ENCODE peak calls at places on chromosome 16, in ten cellular contexts. V is tibial nerve, X is GM06990, C is aorta, U is AG09309, Z is astrocyte of the cerebellum, H is choroid plexus epithelial cell, I is testis, N is OCI-LY7, G is foreskin fibroblast. S is an unnamed sample.

GRCh38 chr16:79863128-79864031 is 262.8 kb upstream of the MAF start:
- DNase-seq in V (no peak), X (no peak), C (no peak), U (no peak), Z (no peak), H (no peak), I (no peak), N (no peak), G (no peak), S (no peak)

GRCh38 chr16:28167730-28168129 is 44.0 kb downstream of the XPO6 start:
- DNase-seq in V (no peak), X (no peak), C (no peak), U (no peak), Z (no peak), H (no peak), I (no peak), N (no peak), G (no peak), S (no peak)

GRCh38 chr16:75764154-75764768 is 38.0 kb upstream of the CPHXL start:
- DNase-seq in V (no peak), X (peak; percentile 18), C (no peak), U (peak; percentile 10), Z (peak; percentile 69), H (peak; percentile 81), I (peak; percentile 73), N (peak; percentile 88), G (peak; percentile 41), S (peak; percentile 70)

GRCh38 chr16:25966172-25967097 is 274.7 kb downstream of the HS3ST4 start:
- DNase-seq in V (no peak), X (no peak), C (no peak), U (no peak), Z (no peak), H (no peak), I (no peak), N (no peak), G (no peak), S (no peak)

GRCh38 chr16:10561001-10561400 is 19.4 kb downstream of the EMP2 start:
- DNase-seq in V (no peak), X (no peak), C (no peak), U (no peak), Z (no peak), H (no peak), I (no peak), N (no peak), G (no peak), S (no peak)

GRCh38 chr16:4892356-4893102 is 44.4 kb downstream of the PPL start:
- DNase-seq in V (no peak), X (no peak), C (no peak), U (no peak), Z (no peak), H (peak; percentile 60), I (peak; percentile 57), N (no peak), G (peak; percentile 66), S (peak; percentile 79)

GRCh38 chr16:16143038-16143763 is 80.1 kb downstream of the ABCC6 start:
- DNase-seq in V (no peak), X (no peak), C (no peak), U (no peak), Z (no peak), H (peak; percentile 21), I (no peak), N (peak; percentile 58), G (no peak), S (no peak)

GRCh38 chr16:2230376-2230775 is 5.9 kb upstream of the DNASE1L2 start:
- DNase-seq in V (no peak), X (no peak), C (no peak), U (no peak), Z (no peak), H (no peak), I (no peak), N (no peak), G (no peak), S (no peak)

GRCh38 chr16:14500791-14501190 is 129.3 kb downstream of the PARN start:
- DNase-seq in V (no peak), X (no peak), C (no peak), U (no peak), Z (no peak), H (no peak), I (no peak), N (no peak), G (no peak), S (no peak)

GRCh38 chr16:14502256-14502875 is 127.7 kb downstream of the PARN start:
- DNase-seq in V (no peak), X (no peak), C (no peak), U (no peak), Z (no peak), H (no peak), I (no peak), N (no peak), G (no peak), S (no peak)

GRCh38 chr16:14502932-14503741 is 126.9 kb downstream of the PARN start:
- DNase-seq in V (no peak), X (peak; percentile 50), C (no peak), U (no peak), Z (peak; percentile 42), H (peak; percentile 83), I (no peak), N (no peak), G (no peak), S (peak; percentile 46)

GRCh38 chr16:14499110-14499509 is 130.9 kb downstream of the PARN start:
- DNase-seq in V (no peak), X (no peak), C (no peak), U (no peak), Z (no peak), H (no peak), I (no peak), N (no peak), G (no peak), S (no peak)

DNA sequence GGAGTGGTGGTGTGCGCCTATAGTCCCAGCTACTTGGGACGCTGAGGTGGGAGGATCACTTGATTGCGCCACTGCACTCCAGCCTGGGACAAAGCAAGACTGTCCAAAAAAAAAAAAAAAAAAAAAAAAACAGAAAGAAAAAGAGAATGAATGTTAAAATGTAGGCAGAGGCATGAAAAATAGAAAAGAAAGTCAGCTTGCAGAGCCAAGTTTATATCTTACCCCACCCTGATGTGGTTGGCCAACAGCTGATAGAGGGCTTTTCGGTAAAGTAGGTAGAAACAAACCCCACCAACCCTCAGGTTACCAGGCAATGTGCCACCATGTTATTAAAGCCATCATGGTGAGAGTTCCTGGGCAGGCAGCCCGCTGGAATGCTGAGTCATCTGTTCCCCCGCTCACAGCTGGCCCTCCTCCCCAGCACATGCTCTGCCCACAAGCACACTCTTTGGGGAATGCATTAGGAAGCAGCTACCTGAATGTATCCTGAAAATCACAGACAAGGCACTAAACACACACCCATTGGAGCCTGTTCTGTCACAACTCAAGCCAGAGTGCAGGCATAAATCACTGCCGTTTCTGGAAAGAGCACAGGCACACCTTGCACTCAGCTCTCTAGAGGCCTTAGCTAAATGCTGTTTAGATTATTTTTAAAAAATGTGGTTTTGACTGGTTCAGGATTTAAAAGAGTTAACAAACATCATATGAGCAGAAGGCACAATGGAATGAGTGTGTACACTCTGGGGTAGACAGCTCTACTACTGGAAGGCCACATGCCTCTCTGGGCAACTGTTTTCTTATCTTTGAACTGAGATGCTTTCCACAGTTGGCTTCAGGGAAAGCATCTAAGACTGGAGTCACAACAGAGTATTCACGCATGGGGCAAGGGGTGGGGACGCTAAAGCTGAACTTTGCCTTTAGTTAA is 128.5 kb downstream of the PARN start:
- DNase-seq in V (peak; percentile 72), X (peak; percentile 62), C (peak; percentile 95), U (peak; percentile 88), Z (peak; percentile 97), H (peak; percentile 94), I (peak; percentile 86), N (no peak), G (peak; percentile 94), S (peak; percentile 95)
- H3K4me3 ChIP-seq in V (no peak overlapping the region), X (no peak overlapping the region), C (no peak overlapping the region), U (no peak overlapping the region), Z (no peak overlapping the region), H (no peak overlapping the region), I (no peak overlapping the region), N (no peak overlapping the region), G (no peak overlapping the region), S (no peak overlapping the region)

DNA sequence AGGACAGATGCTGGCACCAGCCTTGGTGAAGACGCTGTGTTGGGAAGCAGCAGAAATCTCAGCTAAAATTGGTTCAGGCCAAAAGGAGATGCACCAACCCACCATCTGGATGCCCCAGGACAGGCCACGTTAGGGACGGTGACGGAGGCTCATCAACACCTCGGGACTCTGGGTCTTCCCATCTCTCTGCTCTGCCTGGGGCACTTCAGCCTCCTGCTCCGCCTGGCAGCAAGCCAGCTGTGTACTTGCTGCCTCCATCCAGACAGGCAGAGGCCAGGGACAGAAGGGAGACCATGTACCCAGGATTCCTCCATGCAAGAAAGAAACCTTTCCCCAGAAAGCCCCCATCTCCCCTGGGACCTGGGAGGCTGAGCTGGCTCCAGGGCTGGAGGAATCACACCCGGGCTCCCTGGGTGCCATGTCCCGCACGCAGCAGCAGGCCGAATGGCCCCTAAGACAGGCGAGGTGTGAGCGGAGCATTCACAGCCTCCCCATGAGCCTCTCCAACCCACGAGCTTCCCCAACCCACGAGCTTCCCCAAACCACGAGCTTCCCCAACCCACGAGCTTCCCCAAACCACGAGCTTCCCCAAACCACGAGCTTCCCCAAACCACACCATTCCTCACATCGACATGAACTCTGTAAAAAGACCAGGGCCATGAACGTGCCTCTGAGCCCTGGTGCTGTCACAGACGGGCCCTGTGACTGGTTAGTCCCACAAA is 274.5 kb downstream of the C16orf95 start:
- DNase-seq in V (no peak), X (no peak), C (peak; percentile 77), U (no peak), Z (no peak), H (no peak), I (no peak), N (no peak), G (no peak), S (no peak)
- H3K4me3 ChIP-seq in V (no peak overlapping the region), X (no peak overlapping the region), C (no peak overlapping the region), U (no peak overlapping the region), Z (no peak overlapping the region), H (no peak overlapping the region), I (no peak overlapping the region), N (no peak overlapping the region), G (no peak overlapping the region), S (no peak overlapping the region)

DNA sequence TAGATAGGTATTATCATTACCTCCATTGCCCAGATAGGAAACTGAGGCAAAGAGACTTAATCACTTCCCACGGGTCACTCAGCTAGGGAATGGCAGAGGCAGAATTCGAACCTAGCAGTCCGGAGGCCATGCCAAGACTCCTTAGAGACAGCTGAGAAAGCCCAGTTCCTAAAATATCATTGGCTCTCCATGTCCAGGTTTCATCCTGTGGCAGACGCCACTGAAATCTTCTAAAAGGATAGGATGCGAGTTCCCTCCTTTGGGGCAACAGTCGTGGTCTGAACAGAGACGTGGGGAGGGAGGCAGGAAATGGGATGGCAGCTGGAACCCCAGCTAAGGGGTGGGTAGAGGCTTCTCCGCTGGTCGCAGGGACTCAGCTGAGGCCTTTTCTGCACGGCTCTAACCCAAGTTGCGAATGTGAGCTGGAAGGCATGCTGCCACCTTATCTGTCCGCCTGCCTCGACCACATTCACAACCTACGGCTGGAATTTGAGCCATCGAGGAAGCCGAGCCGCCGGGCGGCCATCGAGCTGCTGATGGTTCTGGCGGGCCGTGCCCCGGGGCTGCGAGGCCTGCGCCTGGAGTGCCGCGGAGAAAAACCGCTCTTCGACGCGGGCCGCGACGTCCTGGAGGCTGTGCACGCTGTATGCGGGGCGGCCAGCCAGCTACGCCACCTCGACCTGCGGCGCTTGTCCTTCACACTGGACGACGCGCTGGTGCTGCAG is 1.9 kb upstream of the HSF4 start:
- DNase-seq in V (no peak), X (no peak), C (no peak), U (no peak), Z (no peak), H (peak; percentile 72), I (no peak), N (no peak), G (no peak), S (no peak)
- H3K4me3 ChIP-seq in V (no peak overlapping the region), X (peak overlapping the region; percentile 22), C (no peak overlapping the region), U (no peak overlapping the region), Z (no peak overlapping the region), H (peak overlapping the region; percentile 32), I (peak overlapping the region; percentile 55), N (no peak overlapping the region), G (no peak overlapping the region), S (no peak overlapping the region)

GRCh38 chr16:48948911-48949310 is 332.7 kb downstream of the CBLN1 start:
- DNase-seq in V (no peak), X (no peak), C (no peak), U (no peak), Z (no peak), H (no peak), I (no peak), N (no peak), G (no peak), S (no peak)
- H3K4me3 ChIP-seq in V (no peak overlapping the region), X (no peak overlapping the region), C (no peak overlapping the region), U (no peak overlapping the region), Z (no peak overlapping the region), H (no peak overlapping the region), I (no peak overlapping the region), N (no peak overlapping the region), G (no peak overlapping the region), S (no peak overlapping the region)